ENCODE peak calls at places on chromosomes 11 and 22, in six cellular contexts. A is pulmonary artery endothelial cell, G is HT1080, W is NCI-H1930, N is MM.1S, K is Daoy. Z is an unnamed sample.

GRCh38 chr11:95299078-95299611 is 68.1 kb upstream of the SESN3 start:
- DNase-seq in A (no peak), G (no peak), W (peak; percentile 9), N (no peak), K (peak; percentile 22), Z (no peak)

GRCh38 chr22:36104435-36104834 is 56.1 kb downstream of the APOL3 start:
- DNase-seq in A (no peak), G (no peak), W (no peak), N (no peak), K (no peak), Z (no peak)

GRCh38 chr11:117934526-117935307 is 5.5 kb upstream of the TMPRSS13 start:
- DNase-seq in A (no peak), G (no peak), W (no peak), N (no peak), K (no peak), Z (no peak)

GRCh38 chr11:116534270-116534975 is 238.4 kb downstream of the BUD13 start:
- DNase-seq in A (no peak), G (no peak), W (no peak), N (no peak), K (no peak), Z (no peak)

GRCh38 chr11:102669664-102670063 is 35.9 kb downstream of the MMP27 start:
- DNase-seq in A (no peak), G (no peak), W (no peak), N (peak; percentile 60), K (no peak), Z (no peak)

GRCh38 chr22:45553333-45554039 is 50.8 kb downstream of the FBLN1 start:
- DNase-seq in A (peak; percentile 13), G (peak; percentile 62), W (peak; percentile 13), N (peak; percentile 49), K (peak; percentile 86), Z (peak; percentile 85)

GRCh38 chr11:61152816-61153592 is 8.2 kb downstream of the VPS37C start:
- DNase-seq in A (no peak), G (peak; percentile 68), W (no peak), N (no peak), K (peak; percentile 67), Z (no peak)

GRCh38 chr11:117866526-117866925 is 9.9 kb downstream of the FXYD6 start:
- DNase-seq in A (no peak), G (no peak), W (no peak), N (no peak), K (no peak), Z (no peak)

GRCh38 chr22:29375436-29376076 is 12.8 kb downstream of the AP1B1 start:
- DNase-seq in A (no peak), G (no peak), W (no peak), N (no peak), K (no peak), Z (no peak)

GRCh38 chr11:92643827-92644226 is 325.6 kb upstream of the MTNR1B start:
- DNase-seq in A (no peak), G (no peak), W (no peak), N (no peak), K (no peak), Z (no peak)

GRCh38 chr11:65634140-65634436 is 3.8 kb upstream of the SIPA1 start:
- DNase-seq in A (no peak), G (no peak), W (no peak), N (no peak), K (no peak), Z (no peak)

GRCh38 chr11:15073361-15074205 is at the start of gene CALCB:
- DNase-seq in A (no peak), G (no peak), W (peak; percentile 69), N (no peak), K (peak; percentile 39), Z (peak; percentile 14)

GRCh38 chr11:76410771-76411423 is 29.8 kb downstream of the GVQW3 start:
- DNase-seq in A (no peak), G (no peak), W (no peak), N (no peak), K (peak; percentile 4), Z (no peak)

GRCh38 chr11:11022126-11022730 is 164.4 kb upstream of the ZBED5 start:
- DNase-seq in A (no peak), G (no peak), W (no peak), N (peak; percentile 18), K (no peak), Z (no peak)